ENCODE peak calls at places on chromosome 1, in seven cellular contexts. One of them, this sample, is unnamed.

GRCh38 chr1:147167361-147167760 is 4.9 kb downstream of the PRKAB2 start:
- DNase-seq in NCI-H2107: no peak
- DNase-seq in ELF-1: no peak
- DNase-seq in lung microvascular endothelial cell: peak
- DNase-seq in kidney tubule cell: peak
- DNase-seq in AG09309: peak
- DNase-seq in stimulated activated CD4-positive, alpha-beta T cell treated with anti-CD3 and anti-CD28 coated beads, Interleukin-12 subunit alpha, Interleukin-12 subunit beta, amount 100 ng/mL, for 4 hours: no peak
- DNase-seq in this sample: no peak

GRCh38 chr1:92136316-92136715 is 56.2 kb downstream of the BTBD8 start:
- DNase-seq in AG09309: no peak
- DNase-seq in ELF-1: no peak
- DNase-seq in stimulated activated CD4-positive, alpha-beta T cell treated with anti-CD3 and anti-CD28 coated beads, Interleukin-12 subunit alpha, Interleukin-12 subunit beta, amount 100 ng/mL, for 4 hours: no peak
- DNase-seq in kidney tubule cell: no peak
- DNase-seq in lung microvascular endothelial cell: no peak
- DNase-seq in NCI-H2107: no peak
- DNase-seq in this sample: no peak

GRCh38 chr1:25858906-25859789 is at the start of gene AUNIP:
- DNase-seq in NCI-H2107: peak
- DNase-seq in ELF-1: peak
- DNase-seq in lung microvascular endothelial cell: peak
- DNase-seq in AG09309: peak
- DNase-seq in kidney tubule cell: peak
- DNase-seq in stimulated activated CD4-positive, alpha-beta T cell treated with anti-CD3 and anti-CD28 coated beads, Interleukin-12 subunit alpha, Interleukin-12 subunit beta, amount 100 ng/mL, for 4 hours: peak
- DNase-seq in this sample: peak

GRCh38 chr1:20787775-20788488 is 825 bp upstream of the HP1BP3 start:
- DNase-seq in lung microvascular endothelial cell: peak
- DNase-seq in kidney tubule cell: peak
- DNase-seq in AG09309: peak
- DNase-seq in ELF-1: peak
- DNase-seq in stimulated activated CD4-positive, alpha-beta T cell treated with anti-CD3 and anti-CD28 coated beads, Interleukin-12 subunit alpha, Interleukin-12 subunit beta, amount 100 ng/mL, for 4 hours: no peak
- DNase-seq in NCI-H2107: peak
- DNase-seq in this sample: no peak

GRCh38 chr1:93522721-93523120 is 74.8 kb downstream of the FNBP1L start:
- DNase-seq in ELF-1: no peak
- DNase-seq in stimulated activated CD4-positive, alpha-beta T cell treated with anti-CD3 and anti-CD28 coated beads, Interleukin-12 subunit alpha, Interleukin-12 subunit beta, amount 100 ng/mL, for 4 hours: no peak
- DNase-seq in AG09309: no peak
- DNase-seq in lung microvascular endothelial cell: no peak
- DNase-seq in NCI-H2107: no peak
- DNase-seq in kidney tubule cell: no peak
- DNase-seq in this sample: no peak

GRCh38 chr1:21149862-21150432 is 26.8 kb downstream of the EIF4G3 start:
- DNase-seq in stimulated activated CD4-positive, alpha-beta T cell treated with anti-CD3 and anti-CD28 coated beads, Interleukin-12 subunit alpha, Interleukin-12 subunit beta, amount 100 ng/mL, for 4 hours: no peak
- DNase-seq in ELF-1: peak
- DNase-seq in kidney tubule cell: peak
- DNase-seq in NCI-H2107: no peak
- DNase-seq in lung microvascular endothelial cell: peak
- DNase-seq in AG09309: peak
- DNase-seq in this sample: no peak

GRCh38 chr1:232014941-232015340 is 388.4 kb downstream of the DISC1 start:
- DNase-seq in AG09309: no peak
- DNase-seq in ELF-1: peak
- DNase-seq in kidney tubule cell: no peak
- DNase-seq in NCI-H2107: no peak
- DNase-seq in stimulated activated CD4-positive, alpha-beta T cell treated with anti-CD3 and anti-CD28 coated beads, Interleukin-12 subunit alpha, Interleukin-12 subunit beta, amount 100 ng/mL, for 4 hours: no peak
- DNase-seq in lung microvascular endothelial cell: no peak
- DNase-seq in this sample: no peak

GRCh38 chr1:2225029-2225428 is 3.1 kb upstream of the SKI start:
- DNase-seq in NCI-H2107: no peak
- DNase-seq in ELF-1: no peak
- DNase-seq in kidney tubule cell: no peak
- DNase-seq in stimulated activated CD4-positive, alpha-beta T cell treated with anti-CD3 and anti-CD28 coated beads, Interleukin-12 subunit alpha, Interleukin-12 subunit beta, amount 100 ng/mL, for 4 hours: no peak
- DNase-seq in lung microvascular endothelial cell: no peak
- DNase-seq in AG09309: no peak
- DNase-seq in this sample: no peak

GRCh38 chr1:190477687-190478192 is at the start of gene BRINP3:
- DNase-seq in ELF-1: no peak
- DNase-seq in NCI-H2107: no peak
- DNase-seq in kidney tubule cell: no peak
- DNase-seq in stimulated activated CD4-positive, alpha-beta T cell treated with anti-CD3 and anti-CD28 coated beads, Interleukin-12 subunit alpha, Interleukin-12 subunit beta, amount 100 ng/mL, for 4 hours: no peak
- DNase-seq in lung microvascular endothelial cell: no peak
- DNase-seq in AG09309: no peak
- DNase-seq in this sample: no peak

This sample was measured in progenitor cell of endocrine pancreas.